ENCODE peak calls at places on chromosomes 1 and 21, in six cellular contexts. Y is HepG2, F is endothelial cell of umbilical vein, O is A549, H is GM12878, N is K562. W is an unnamed sample.

GRCh38 chr1:42933060-42933586 is 25.5 kb downstream of the SLC2A1 start:
- DNase-seq in Y (no peak), F (no peak), O (no peak), H (no peak), N (no peak), W (no peak)

GRCh38 chr1:46039571-46040052 is 92.8 kb downstream of the PIK3R3 start:
- DNase-seq in Y (no peak), F (peak), O (no peak), H (no peak), N (no peak), W (peak)

GRCh38 chr1:62529227-62529626 is 68.1 kb upstream of the ANGPTL3 start:
- DNase-seq in Y (peak), F (no peak), O (no peak), H (no peak), N (no peak), W (no peak)

GRCh38 chr1:81660286-81660685 is 140.4 kb upstream of the ADGRL2 start:
- DNase-seq in Y (no peak), F (no peak), O (no peak), H (no peak), N (no peak), W (no peak)

GRCh38 chr1:83130886-83131691 is 867.8 kb downstream of the TTLL7 start:
- DNase-seq in Y (no peak), F (no peak), O (no peak), H (no peak), N (no peak), W (no peak)

GRCh38 chr1:201141418-201141817 is 12.9 kb downstream of the TMEM9 start:
- DNase-seq in Y (no peak), F (no peak), O (no peak), H (no peak), N (no peak), W (no peak)

GRCh38 chr1:40786171-40786994 is 2.8 kb downstream of the KCNQ4 start:
- DNase-seq in Y (no peak), F (no peak), O (no peak), H (no peak), N (no peak), W (no peak)

GRCh38 chr1:107541412-107541811 is 400.6 kb downstream of the NTNG1 start:
- DNase-seq in Y (no peak), F (no peak), O (no peak), H (no peak), N (no peak), W (no peak)

GRCh38 chr1:111981871-111982270 is 7.6 kb downstream of the KCND3 start:
- DNase-seq in Y (no peak), F (no peak), O (no peak), H (no peak), N (no peak), W (no peak)

GRCh38 chr1:186843261-186843660 is 14.5 kb downstream of the PLA2G4A start:
- DNase-seq in Y (no peak), F (no peak), O (no peak), H (no peak), N (no peak), W (no peak)

GRCh38 chr21:40688106-40688850 is 158.7 kb downstream of the DSCAM start:
- DNase-seq in Y (no peak), F (no peak), O (no peak), H (no peak), N (no peak), W (no peak)

GRCh38 chr1:43238104-43238503 is 31.7 kb upstream of the TMEM125 start:
- DNase-seq in Y (peak), F (peak), O (peak), H (no peak), N (peak), W (peak)

GRCh38 chr1:172359531-172359991 is 60.9 kb upstream of the C1orf105 start:
- DNase-seq in Y (peak), F (peak), O (no peak), H (no peak), N (no peak), W (no peak)

GRCh38 chr1:9711466-9712020 is 60.0 kb downstream of the PIK3CD start:
- DNase-seq in Y (no peak), F (no peak), O (no peak), H (no peak), N (no peak), W (no peak)

GRCh38 chr1:41358152-41358937 is 2.9 kb upstream of the FOXO6 start:
- DNase-seq in Y (no peak), F (no peak), O (no peak), H (no peak), N (no peak), W (peak)

GRCh38 chr1:92862605-92863004 is 30.8 kb downstream of the RPL5 start:
- DNase-seq in Y (no peak), F (no peak), O (no peak), H (no peak), N (no peak), W (no peak)

GRCh38 chr1:38671221-38671620 is 188.4 kb downstream of the RRAGC start:
- DNase-seq in Y (no peak), F (no peak), O (no peak), H (no peak), N (no peak), W (no peak)

GRCh38 chr1:1228596-1229321 is 3.0 kb downstream of the SDF4 start:
- DNase-seq in Y (no peak), F (no peak), O (no peak), H (no peak), N (no peak), W (no peak)

GRCh38 chr1:1230656-1231399 is 973 bp downstream of the SDF4 start:
- DNase-seq in Y (peak), F (peak), O (peak), H (no peak), N (peak), W (peak)

GRCh38 chr1:1228187-1228586 is 3.6 kb downstream of the SDF4 start:
- DNase-seq in Y (no peak), F (no peak), O (no peak), H (no peak), N (no peak), W (no peak)

GRCh38 chr1:1231400-1232223 is at the start of gene SDF4:
- DNase-seq in Y (peak), F (peak), O (peak), H (peak), N (peak), W (peak)

DNA sequence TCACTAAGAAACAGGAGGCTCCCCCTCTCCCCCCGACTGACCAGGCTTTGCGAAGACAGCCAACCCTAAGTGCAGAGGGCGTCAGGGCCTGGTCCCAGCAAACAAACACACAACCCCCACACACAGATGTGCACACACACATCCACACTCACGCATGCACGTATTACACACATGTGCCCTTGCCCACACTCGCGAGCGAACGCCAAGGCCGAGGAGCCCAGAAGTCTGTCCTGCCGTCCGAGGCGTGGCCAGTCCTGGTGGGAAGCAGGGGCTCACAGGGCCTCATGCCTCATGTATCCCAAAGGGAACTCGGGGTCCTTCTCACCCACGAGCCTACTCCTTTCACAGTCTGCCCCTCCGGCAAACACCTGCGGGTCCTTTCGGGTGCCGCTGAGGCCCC is 2.0 kb downstream of the SDF4 start:
- DNase-seq in Y (no peak), F (no peak), O (no peak), H (no peak), N (no peak), W (no peak)
- TF ChIP-seq MYC in Y (no peak), F (no peak), O (no peak), H (no peak), N (no peak), W (no peak)

GRCh38 chr1:173523329-173523728 is 46.2 kb downstream of the PRDX6 start:
- DNase-seq in Y (peak), F (no peak), O (no peak), H (no peak), N (no peak), W (no peak)

GRCh38 chr1:173520799-173521198 is 43.7 kb downstream of the PRDX6 start:
- DNase-seq in Y (no peak), F (no peak), O (no peak), H (no peak), N (no peak), W (no peak)

GRCh38 chr1:173529106-173529505 is 52.0 kb downstream of the PRDX6 start:
- DNase-seq in Y (no peak), F (no peak), O (no peak), H (no peak), N (no peak), W (no peak)

GRCh38 chr1:173527151-173527826 is 50.2 kb downstream of the PRDX6 start:
- DNase-seq in Y (no peak), F (no peak), O (no peak), H (no peak), N (no peak), W (no peak)

GRCh38 chr1:173525936-173526335 is 48.8 kb downstream of the PRDX6 start:
- DNase-seq in Y (no peak), F (no peak), O (no peak), H (no peak), N (no peak), W (no peak)
- TF ChIP-seq CTCF in Y (no peak), F (no peak), O (no peak), H (no peak), N (no peak), W (no peak)

DNA sequence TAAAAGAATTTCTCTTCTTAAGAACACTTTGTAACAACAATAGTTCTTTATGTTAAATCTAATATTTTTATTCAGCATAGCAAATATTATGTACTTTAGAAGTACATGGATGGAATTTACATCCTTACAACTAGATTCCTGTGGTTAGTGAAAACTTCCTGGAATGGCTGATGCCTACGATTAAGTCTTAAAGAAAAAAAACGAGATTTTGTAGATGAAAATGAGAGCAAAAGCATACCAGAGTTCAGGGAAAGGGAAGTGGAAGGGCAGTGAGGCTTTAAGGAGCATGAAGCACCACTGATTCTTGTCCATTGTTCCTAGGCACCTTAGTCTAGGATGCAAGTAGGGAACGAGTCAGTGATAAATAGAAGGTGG is 26.7 kb downstream of the CFH start:
- DNase-seq in Y (no peak), F (no peak), O (no peak), H (no peak), N (no peak), W (no peak)
- TF ChIP-seq MYC in Y (no peak), F (no peak), O (no peak), H (no peak), N (no peak), W (no peak)

GRCh38 chr1:49036700-49037099 is 260.0 kb upstream of the BEND5 start:
- DNase-seq in Y (no peak), F (no peak), O (no peak), H (no peak), N (no peak), W (peak)
- TF ChIP-seq CTCF in Y (no peak), F (no peak), O (no peak), H (no peak), N (no peak), W (peak)

DNA sequence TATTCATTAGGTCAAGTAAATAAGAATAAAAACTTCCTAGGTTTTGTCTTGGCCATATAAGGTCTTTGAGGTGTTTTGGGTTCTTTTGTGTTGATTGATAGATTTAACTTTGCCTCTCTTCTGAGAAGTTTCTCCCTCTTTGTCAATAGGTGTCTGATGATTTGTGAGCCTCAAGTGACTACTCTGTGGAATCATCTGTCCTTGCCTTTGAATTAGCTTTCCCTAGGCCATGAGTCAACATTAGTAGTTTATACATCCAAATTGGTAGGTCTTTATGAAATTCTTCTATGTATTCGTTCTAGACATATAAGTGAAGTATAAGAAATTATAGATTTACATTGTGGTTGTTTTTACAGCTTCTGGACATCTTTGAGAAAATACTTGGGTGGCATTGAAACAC is 864.4 kb downstream of the USP25 start:
- DNase-seq in Y (no peak), F (no peak), O (no peak), H (no peak), N (no peak), W (no peak)
- TF ChIP-seq MYC in Y (no peak), F (no peak), O (no peak), H (no peak), N (no peak), W (no peak)

GRCh38 chr1:151790940-151791651 is 796 bp upstream of the TDRKH start:
- DNase-seq in Y (peak), F (peak), O (peak), H (no peak), N (peak), W (peak)

GRCh38 chr1:151787689-151788088 is 2.6 kb downstream of the TDRKH start:
- DNase-seq in Y (no peak), F (no peak), O (no peak), H (no peak), N (no peak), W (no peak)

DNA sequence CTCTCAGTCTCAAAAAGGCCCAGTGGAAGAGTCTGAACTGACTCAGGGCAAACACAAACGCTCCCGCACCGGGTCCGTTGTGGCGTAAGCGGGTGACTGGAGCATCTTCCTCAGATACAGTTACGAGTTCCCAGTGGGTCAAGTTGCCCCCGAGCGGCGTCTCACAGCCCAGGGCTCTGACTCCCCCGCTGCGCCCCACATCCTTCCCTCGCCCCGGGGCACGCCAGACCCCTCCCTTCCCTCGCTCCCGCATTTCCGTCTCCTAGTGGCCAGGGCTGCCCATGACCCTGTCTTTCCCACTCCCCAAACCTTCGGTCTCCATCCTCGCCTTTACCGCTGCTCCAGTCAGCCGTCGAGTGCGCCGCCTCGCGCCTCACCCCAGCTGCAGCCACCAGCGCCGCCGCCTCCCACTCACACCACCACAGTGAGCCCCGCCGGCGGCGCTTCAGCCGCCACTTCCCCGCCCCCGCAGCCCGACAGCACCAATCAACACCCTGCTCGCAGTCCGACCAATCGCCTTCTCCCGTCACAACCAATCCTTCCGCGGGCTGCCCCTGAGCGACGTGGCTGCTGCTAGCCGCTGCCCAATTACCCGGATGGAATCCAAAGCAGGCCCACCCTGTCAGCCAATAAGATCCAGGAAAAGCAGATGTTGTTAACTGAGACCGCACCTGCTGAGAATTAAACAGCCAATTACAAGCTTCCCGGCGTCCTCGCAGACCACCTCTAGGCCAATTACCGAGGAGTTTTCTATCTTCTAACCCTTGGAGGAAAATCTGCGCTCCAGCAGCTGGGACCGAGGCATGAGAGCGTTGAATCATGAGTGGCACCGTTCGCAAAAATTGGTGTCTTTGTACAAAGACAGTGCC is at the start of gene TDRKH:
- DNase-seq in Y (peak), F (peak), O (peak), H (peak), N (peak), W (peak)
- TF ChIP-seq CTCF in Y (peak), F (no peak), O (peak), H (peak), N (peak), W (no peak)

GRCh38 chr1:198755715-198756114 is 116.9 kb downstream of the PTPRC start:
- DNase-seq in Y (no peak), F (no peak), O (no peak), H (no peak), N (no peak), W (no peak)

GRCh38 chr1:198751741-198752140 is 112.9 kb downstream of the PTPRC start:
- DNase-seq in Y (no peak), F (no peak), O (no peak), H (no peak), N (no peak), W (no peak)

GRCh38 chr1:198761859-198762616 is 123.2 kb downstream of the PTPRC start:
- DNase-seq in Y (no peak), F (no peak), O (no peak), H (no peak), N (no peak), W (no peak)

GRCh38 chr1:198754670-198755069 is 115.8 kb downstream of the PTPRC start:
- DNase-seq in Y (no peak), F (no peak), O (no peak), H (no peak), N (no peak), W (no peak)

DNA sequence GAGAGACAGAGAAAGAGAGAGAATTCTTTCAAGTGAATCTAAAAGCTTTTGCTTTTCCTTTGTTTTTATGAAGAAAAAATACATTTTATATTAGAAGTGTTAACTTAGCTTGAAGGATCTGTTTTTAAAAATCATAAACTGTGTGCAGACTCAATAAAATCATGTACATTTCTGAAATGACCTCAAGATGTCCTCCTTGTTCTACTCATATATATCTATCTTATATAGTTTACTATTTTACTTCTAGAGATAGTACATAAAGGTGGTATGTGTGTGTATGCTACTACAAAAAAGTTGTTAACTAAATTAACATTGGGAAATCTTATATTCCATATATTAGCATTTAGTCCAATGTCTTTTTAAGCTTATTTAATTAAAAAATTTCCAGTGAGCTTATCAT is 117.6 kb downstream of the PTPRC start:
- DNase-seq in Y (no peak), F (peak), O (no peak), H (no peak), N (no peak), W (peak)
- TF ChIP-seq MYC in Y (no peak), F (no peak), O (no peak), H (no peak), N (no peak), W (no peak)

DNA sequence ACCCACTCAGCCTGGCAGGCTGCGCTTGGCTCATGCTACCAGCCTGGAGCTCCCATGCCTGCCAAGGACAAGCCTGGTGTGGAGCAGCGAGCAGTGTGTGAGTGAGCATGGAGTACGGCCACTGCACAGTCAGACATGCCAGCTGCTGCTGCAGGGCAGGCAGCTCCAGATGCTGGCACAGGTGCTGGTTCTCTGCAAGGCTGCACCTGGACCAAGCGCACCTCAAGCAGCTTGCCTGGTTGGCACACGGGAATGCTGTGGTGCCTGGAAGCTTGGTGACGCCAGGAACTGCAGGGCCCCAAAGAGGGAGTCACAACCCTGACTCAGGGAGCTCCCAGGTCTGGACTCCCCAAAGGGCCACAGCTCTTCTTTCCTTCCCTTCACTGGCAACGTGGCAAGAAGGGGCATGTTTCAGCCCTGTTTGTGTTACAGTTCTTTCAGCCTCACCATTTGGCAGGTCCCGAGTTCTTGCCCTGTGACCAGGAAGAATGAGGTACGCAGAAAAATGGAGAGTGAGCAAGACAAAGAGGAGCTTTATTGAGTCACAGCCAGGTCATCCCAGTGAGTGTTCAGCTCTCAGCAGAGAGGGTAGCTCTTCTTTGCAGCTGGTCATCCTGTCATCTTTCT is 26.1 kb downstream of the ACOT7 start:
- DNase-seq in Y (no peak), F (no peak), O (no peak), H (no peak), N (no peak), W (no peak)
- TF ChIP-seq CTCF in Y (no peak), F (no peak), O (no peak), H (no peak), N (no peak), W (no peak)

GRCh38 chr1:13505020-13505419 is 8.8 kb downstream of the LRRC38 start:
- DNase-seq in Y (no peak), F (no peak), O (no peak), H (no peak), N (no peak), W (no peak)
- TF ChIP-seq MYC in Y (no peak), F (no peak), O (no peak), H (no peak), N (no peak), W (no peak)

DNA sequence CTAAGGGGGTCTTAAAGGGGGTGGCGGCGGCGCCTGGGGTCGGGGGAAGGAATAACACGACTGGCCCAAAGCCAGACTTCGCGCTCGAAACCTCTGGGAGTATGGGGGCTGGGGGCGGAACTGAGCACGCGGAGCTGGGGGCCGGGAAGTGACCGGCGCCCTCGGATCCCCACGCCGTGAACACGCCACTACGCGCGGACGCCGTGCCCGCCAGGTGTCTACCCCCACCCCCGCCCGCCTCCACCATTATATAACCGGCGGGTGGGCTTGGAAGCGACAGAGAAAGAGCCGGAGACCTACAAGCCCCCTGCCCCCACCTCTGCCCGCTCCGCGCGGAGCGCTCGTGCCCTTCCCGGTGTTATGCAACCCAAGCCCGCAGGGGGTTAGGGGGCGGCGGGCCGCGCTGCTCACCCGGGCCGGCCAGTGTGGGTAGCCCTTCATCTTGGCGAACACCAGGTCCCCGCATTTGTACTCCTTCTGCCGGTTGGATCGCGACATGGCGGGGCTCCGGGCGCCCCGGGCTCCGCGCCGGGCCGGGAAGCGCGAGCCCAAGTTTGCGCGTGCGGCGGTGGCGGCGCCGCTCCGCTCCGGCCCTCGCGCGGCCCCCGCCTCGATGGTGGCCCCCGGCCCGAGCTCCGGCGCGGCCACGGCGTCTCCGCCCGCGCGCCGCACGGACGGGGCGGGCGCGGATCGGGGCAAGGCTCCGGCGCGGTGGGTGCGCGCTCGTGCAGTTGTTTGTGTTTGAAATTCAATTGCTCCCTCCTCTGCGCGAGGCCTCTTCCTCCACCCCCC is at the start of gene HDGF:
- DNase-seq in Y (no peak), F (peak), O (no peak), H (no peak), N (peak), W (peak)
- TF ChIP-seq CTCF in Y (no peak), F (no peak), O (no peak), H (no peak), N (no peak), W (no peak)

W was measured in NB4.